ENCODE peak calls at places on chromosome 11, in seven cellular contexts. One of them, this sample, is unnamed.

GRCh38 chr11:83259559-83259958 is 26.6 kb downstream of the CCDC90B start:
- DNase-seq in brain microvascular endothelial cell: no peak
- DNase-seq in GM12865: no peak
- DNase-seq in prostate gland: no peak
- DNase-seq in psoas muscle: peak
- DNase-seq in AG04450: no peak
- DNase-seq in astrocyte of the spinal cord: no peak
- DNase-seq in this sample: no peak

GRCh38 chr11:6650980-6651379 is 4.6 kb downstream of the DCHS1 start:
- DNase-seq in GM12865: no peak
- DNase-seq in AG04450: no peak
- DNase-seq in psoas muscle: no peak
- DNase-seq in astrocyte of the spinal cord: no peak
- DNase-seq in prostate gland: no peak
- DNase-seq in brain microvascular endothelial cell: no peak
- DNase-seq in this sample: no peak

GRCh38 chr11:12235945-12236743 is 125.8 kb downstream of the MICAL2 start:
- DNase-seq in GM12865: peak
- DNase-seq in psoas muscle: no peak
- DNase-seq in prostate gland: peak
- DNase-seq in astrocyte of the spinal cord: peak
- DNase-seq in brain microvascular endothelial cell: peak
- DNase-seq in AG04450: peak
- DNase-seq in this sample: no peak

GRCh38 chr11:82733444-82734119 is at the start of gene FAM181B:
- DNase-seq in GM12865: no peak
- DNase-seq in psoas muscle: peak
- DNase-seq in brain microvascular endothelial cell: peak
- DNase-seq in AG04450: no peak
- DNase-seq in prostate gland: no peak
- DNase-seq in astrocyte of the spinal cord: peak
- DNase-seq in this sample: no peak

GRCh38 chr11:77101043-77101537 is 1.6 kb upstream of the OMP start:
- DNase-seq in psoas muscle: peak
- DNase-seq in AG04450: no peak
- DNase-seq in brain microvascular endothelial cell: no peak
- DNase-seq in prostate gland: no peak
- DNase-seq in astrocyte of the spinal cord: peak
- DNase-seq in GM12865: peak
- DNase-seq in this sample: no peak

GRCh38 chr11:111764621-111765020 is 1.6 kb downstream of the PPP2R1B start:
- DNase-seq in AG04450: no peak
- DNase-seq in prostate gland: no peak
- DNase-seq in brain microvascular endothelial cell: no peak
- DNase-seq in GM12865: no peak
- DNase-seq in psoas muscle: no peak
- DNase-seq in astrocyte of the spinal cord: no peak
- DNase-seq in this sample: no peak

GRCh38 chr11:61551630-61552029 is 29.2 kb downstream of the SYT7 start:
- DNase-seq in prostate gland: peak
- DNase-seq in AG04450: no peak
- DNase-seq in astrocyte of the spinal cord: no peak
- DNase-seq in psoas muscle: no peak
- DNase-seq in GM12865: no peak
- DNase-seq in brain microvascular endothelial cell: no peak
- DNase-seq in this sample: no peak

GRCh38 chr11:112524808-112525207 is 264.1 kb upstream of the PLET1 start:
- DNase-seq in brain microvascular endothelial cell: no peak
- DNase-seq in psoas muscle: peak
- DNase-seq in prostate gland: no peak
- DNase-seq in GM12865: no peak
- DNase-seq in AG04450: no peak
- DNase-seq in astrocyte of the spinal cord: no peak
- DNase-seq in this sample: no peak

GRCh38 chr11:117830674-117831351 is 6.3 kb upstream of the FXYD2 start:
- DNase-seq in AG04450: no peak
- DNase-seq in GM12865: peak
- DNase-seq in astrocyte of the spinal cord: no peak
- DNase-seq in brain microvascular endothelial cell: no peak
- DNase-seq in prostate gland: no peak
- DNase-seq in psoas muscle: no peak
- DNase-seq in this sample: no peak

GRCh38 chr11:91081440-91082088 is 858.7 kb upstream of the CHORDC1 start:
- DNase-seq in brain microvascular endothelial cell: peak
- DNase-seq in prostate gland: no peak
- DNase-seq in psoas muscle: peak
- DNase-seq in AG04450: no peak
- DNase-seq in astrocyte of the spinal cord: peak
- DNase-seq in GM12865: no peak
- DNase-seq in this sample: peak

GRCh38 chr11:80167766-80168165 is 726.9 kb upstream of the TENM4 start:
- DNase-seq in astrocyte of the spinal cord: peak
- DNase-seq in prostate gland: no peak
- DNase-seq in AG04450: no peak
- DNase-seq in brain microvascular endothelial cell: no peak
- DNase-seq in GM12865: no peak
- DNase-seq in psoas muscle: no peak
- DNase-seq in this sample: no peak

GRCh38 chr11:93059074-93059957 is 89.9 kb downstream of the MTNR1B start:
- DNase-seq in brain microvascular endothelial cell: peak
- DNase-seq in GM12865: no peak
- DNase-seq in psoas muscle: no peak
- DNase-seq in AG04450: peak
- DNase-seq in prostate gland: no peak
- DNase-seq in astrocyte of the spinal cord: peak
- DNase-seq in this sample: peak

GRCh38 chr11:2837096-2837601 is 48.4 kb downstream of the CDKN1C start:
- DNase-seq in prostate gland: peak
- DNase-seq in astrocyte of the spinal cord: no peak
- DNase-seq in GM12865: no peak
- DNase-seq in brain microvascular endothelial cell: peak
- DNase-seq in AG04450: no peak
- DNase-seq in psoas muscle: peak
- DNase-seq in this sample: no peak

GRCh38 chr11:71112454-71112853 is 139.9 kb downstream of the SHANK2 start:
- DNase-seq in brain microvascular endothelial cell: no peak
- DNase-seq in astrocyte of the spinal cord: no peak
- DNase-seq in GM12865: no peak
- DNase-seq in prostate gland: no peak
- DNase-seq in AG04450: no peak
- DNase-seq in psoas muscle: no peak
- DNase-seq in this sample: no peak

GRCh38 chr11:65576232-65576866 is 496 bp downstream of the EHBP1L1 start:
- DNase-seq in brain microvascular endothelial cell: no peak
- DNase-seq in prostate gland: no peak
- DNase-seq in GM12865: no peak
- DNase-seq in psoas muscle: peak
- DNase-seq in AG04450: no peak
- DNase-seq in astrocyte of the spinal cord: no peak
- DNase-seq in this sample: no peak

GRCh38 chr11:116062526-116063171 is 558.4 kb upstream of the CADM1 start:
- DNase-seq in prostate gland: no peak
- DNase-seq in psoas muscle: no peak
- DNase-seq in brain microvascular endothelial cell: no peak
- DNase-seq in AG04450: no peak
- DNase-seq in astrocyte of the spinal cord: no peak
- DNase-seq in GM12865: peak
- DNase-seq in this sample: no peak

GRCh38 chr11:8593935-8594909 is at the start of gene STK33:
- DNase-seq in prostate gland: no peak
- DNase-seq in AG04450: no peak
- DNase-seq in GM12865: peak
- DNase-seq in psoas muscle: peak
- DNase-seq in brain microvascular endothelial cell: no peak
- DNase-seq in astrocyte of the spinal cord: peak
- DNase-seq in this sample: no peak

GRCh38 chr11:8597182-8597581 is 3.2 kb upstream of the STK33 start:
- DNase-seq in brain microvascular endothelial cell: peak
- DNase-seq in AG04450: no peak
- DNase-seq in prostate gland: no peak
- DNase-seq in GM12865: no peak
- DNase-seq in astrocyte of the spinal cord: peak
- DNase-seq in psoas muscle: no peak
- DNase-seq in this sample: peak

GRCh38 chr11:8587915-8588314 is 6.1 kb downstream of the STK33 start:
- DNase-seq in GM12865: no peak
- DNase-seq in astrocyte of the spinal cord: no peak
- DNase-seq in prostate gland: no peak
- DNase-seq in psoas muscle: no peak
- DNase-seq in AG04450: no peak
- DNase-seq in brain microvascular endothelial cell: no peak
- DNase-seq in this sample: no peak

GRCh38 chr11:8596504-8597046 is 2.5 kb upstream of the STK33 start:
- DNase-seq in prostate gland: no peak
- DNase-seq in psoas muscle: no peak
- DNase-seq in brain microvascular endothelial cell: no peak
- DNase-seq in astrocyte of the spinal cord: no peak
- DNase-seq in GM12865: no peak
- DNase-seq in AG04450: no peak
- DNase-seq in this sample: no peak

GRCh38 chr11:8593455-8593854 is 573 bp downstream of the STK33 start:
- DNase-seq in psoas muscle: no peak
- DNase-seq in brain microvascular endothelial cell: no peak
- DNase-seq in AG04450: no peak
- DNase-seq in prostate gland: no peak
- DNase-seq in GM12865: no peak
- DNase-seq in astrocyte of the spinal cord: no peak
- DNase-seq in this sample: no peak
- H3K4me3 ChIP-seq in psoas muscle: peak
- H3K4me3 ChIP-seq in brain microvascular endothelial cell: peak
- H3K4me3 ChIP-seq in AG04450: peak
- H3K4me3 ChIP-seq in prostate gland: peak
- H3K4me3 ChIP-seq in GM12865: peak
- H3K4me3 ChIP-seq in astrocyte of the spinal cord: peak
- H3K4me3 ChIP-seq in this sample: peak

GRCh38 chr11:114036156-114036811 is 23.2 kb upstream of the ZBTB16 start:
- DNase-seq in GM12865: peak
- DNase-seq in brain microvascular endothelial cell: no peak
- DNase-seq in psoas muscle: peak
- DNase-seq in prostate gland: peak
- DNase-seq in astrocyte of the spinal cord: peak
- DNase-seq in AG04450: no peak
- DNase-seq in this sample: no peak

GRCh38 chr11:114034956-114035355 is 24.6 kb upstream of the ZBTB16 start:
- DNase-seq in GM12865: no peak
- DNase-seq in psoas muscle: no peak
- DNase-seq in AG04450: no peak
- DNase-seq in brain microvascular endothelial cell: no peak
- DNase-seq in astrocyte of the spinal cord: no peak
- DNase-seq in prostate gland: no peak
- DNase-seq in this sample: no peak

GRCh38 chr11:114033572-114033971 is 25.9 kb upstream of the ZBTB16 start:
- DNase-seq in GM12865: no peak
- DNase-seq in brain microvascular endothelial cell: no peak
- DNase-seq in psoas muscle: no peak
- DNase-seq in AG04450: no peak
- DNase-seq in prostate gland: no peak
- DNase-seq in astrocyte of the spinal cord: no peak
- DNase-seq in this sample: no peak

GRCh38 chr11:114039551-114039950 is 20.0 kb upstream of the ZBTB16 start:
- DNase-seq in brain microvascular endothelial cell: no peak
- DNase-seq in astrocyte of the spinal cord: no peak
- DNase-seq in prostate gland: no peak
- DNase-seq in psoas muscle: no peak
- DNase-seq in AG04450: no peak
- DNase-seq in GM12865: no peak
- DNase-seq in this sample: no peak

DNA sequence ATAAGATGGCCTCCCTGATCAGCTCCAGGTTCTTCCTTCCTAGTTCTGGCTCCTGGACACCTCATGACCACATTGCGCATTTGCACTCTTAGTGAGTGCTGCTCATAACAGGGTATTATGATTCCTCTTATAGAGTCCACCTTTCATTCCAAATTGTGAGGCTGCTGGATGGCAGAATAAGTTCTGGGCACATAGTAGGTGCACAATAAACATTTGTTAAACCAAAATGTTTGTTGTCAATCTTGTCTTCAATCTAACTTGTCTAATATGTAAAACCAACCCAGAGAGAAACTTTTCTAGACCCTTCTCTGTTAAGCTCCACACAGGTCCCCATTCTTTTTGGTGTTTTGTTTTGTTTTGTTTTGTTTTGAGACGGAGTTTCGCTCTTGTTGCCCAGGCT is 22.6 kb upstream of the ZBTB16 start:
- DNase-seq in astrocyte of the spinal cord: no peak
- DNase-seq in prostate gland: no peak
- DNase-seq in psoas muscle: no peak
- DNase-seq in brain microvascular endothelial cell: no peak
- DNase-seq in AG04450: no peak
- DNase-seq in GM12865: no peak
- DNase-seq in this sample: no peak
- H3K4me3 ChIP-seq in astrocyte of the spinal cord: no peak
- H3K4me3 ChIP-seq in prostate gland: no peak
- H3K4me3 ChIP-seq in psoas muscle: no peak
- H3K4me3 ChIP-seq in brain microvascular endothelial cell: no peak
- H3K4me3 ChIP-seq in AG04450: no peak
- H3K4me3 ChIP-seq in GM12865: no peak
- H3K4me3 ChIP-seq in this sample: no peak

GRCh38 chr11:134330611-134331564 is 900 bp upstream of the GLB1L2 start:
- DNase-seq in GM12865: no peak
- DNase-seq in AG04450: no peak
- DNase-seq in brain microvascular endothelial cell: no peak
- DNase-seq in psoas muscle: no peak
- DNase-seq in prostate gland: no peak
- DNase-seq in astrocyte of the spinal cord: no peak
- DNase-seq in this sample: no peak
- H3K4me3 ChIP-seq in GM12865: no peak
- H3K4me3 ChIP-seq in AG04450: peak
- H3K4me3 ChIP-seq in brain microvascular endothelial cell: peak
- H3K4me3 ChIP-seq in psoas muscle: peak
- H3K4me3 ChIP-seq in prostate gland: peak
- H3K4me3 ChIP-seq in astrocyte of the spinal cord: peak
- H3K4me3 ChIP-seq in this sample: peak

GRCh38 chr11:62669420-62670161 is 1.9 kb upstream of the UQCC3 start:
- DNase-seq in AG04450: no peak
- DNase-seq in prostate gland: no peak
- DNase-seq in GM12865: no peak
- DNase-seq in astrocyte of the spinal cord: no peak
- DNase-seq in psoas muscle: no peak
- DNase-seq in brain microvascular endothelial cell: no peak
- DNase-seq in this sample: no peak
- H3K4me3 ChIP-seq in AG04450: no peak
- H3K4me3 ChIP-seq in prostate gland: no peak
- H3K4me3 ChIP-seq in GM12865: no peak
- H3K4me3 ChIP-seq in astrocyte of the spinal cord: no peak
- H3K4me3 ChIP-seq in psoas muscle: no peak
- H3K4me3 ChIP-seq in brain microvascular endothelial cell: no peak
- H3K4me3 ChIP-seq in this sample: no peak

This sample was measured in skeletal muscle cell.